ENCODE peak calls at places on chromosomes 11 and 22, in four cellular contexts. U, N, Y and I are unnamed samples.

GRCh38 chr11:35614949-35615569 is 3.2 kb upstream of the FJX1 start:
- DNase-seq in N (peak; percentile 31), Y (peak; percentile 39), U (peak; percentile 79), I (peak; percentile 60)

GRCh38 chr22:45131749-45132148 is 32.0 kb upstream of the NUP50 start:
- DNase-seq in Y (no peak), N (no peak), U (no peak), I (no peak)

GRCh38 chr22:28053871-28054621 is 135.0 kb upstream of the PITPNB start:
- DNase-seq in U (no peak), Y (no peak), N (peak; percentile 29), I (no peak)

GRCh38 chr22:18999416-18999815 is 63.3 kb upstream of the PRODH start:
- DNase-seq in Y (no peak), U (no peak), N (no peak), I (no peak)

GRCh38 chr11:27757953-27758352 is 57.7 kb upstream of the BDNF start:
- DNase-seq in U (no peak), N (peak; percentile 57), Y (no peak), I (peak; percentile 3)

GRCh38 chr11:14500181-14500651 is 605 bp upstream of the COPB1 start:
- DNase-seq in N (peak; percentile 82), U (peak; percentile 42), Y (peak; percentile 24), I (peak; percentile 40)

GRCh38 chr11:113874920-113875413 is 405 bp downstream of the USP28 start:
- DNase-seq in U (peak; percentile 48), Y (peak; percentile 39), N (no peak), I (peak; percentile 43)

GRCh38 chr11:27178859-27179258 is 138.2 kb downstream of the BBOX1 start:
- DNase-seq in N (no peak), Y (no peak), U (no peak), I (no peak)

GRCh38 chr11:44875056-44875455 is 75.6 kb downstream of the TP53I11 start:
- DNase-seq in N (no peak), U (no peak), Y (no peak), I (no peak)

GRCh38 chr11:66641834-66642233 is 3.3 kb downstream of the RBM4 start:
- DNase-seq in U (peak; percentile 52), Y (no peak), N (peak; percentile 53), I (no peak)

GRCh38 chr11:34053161-34053686 is 1.7 kb downstream of the CAPRIN1 start:
- DNase-seq in U (peak; percentile 63), Y (peak; percentile 84), N (peak; percentile 91), I (peak; percentile 70)

GRCh38 chr11:46291441-46292143 is 14.1 kb downstream of the CREB3L1 start:
- DNase-seq in U (no peak), Y (no peak), N (peak; percentile 90), I (no peak)

GRCh38 chr11:77019976-77020591 is 14.1 kb upstream of the B3GNT6 start:
- DNase-seq in Y (no peak), N (peak; percentile 41), U (peak; percentile 94), I (peak; percentile 66)

GRCh38 chr11:133134561-133135173 is 397.6 kb downstream of the OPCML start:
- DNase-seq in Y (peak; percentile 80), N (peak; percentile 50), U (peak; percentile 39), I (peak; percentile 40)

GRCh38 chr22:48872271-48873260 is 955.1 kb downstream of the BRD1 start:
- DNase-seq in N (no peak), U (no peak), Y (no peak), I (no peak)

GRCh38 chr22:47372111-47372581 is 609.7 kb downstream of the TBC1D22A start:
- DNase-seq in N (no peak), U (no peak), Y (no peak), I (no peak)

GRCh38 chr22:39622881-39623367 is 52.4 kb downstream of the CACNA1I start:
- DNase-seq in U (no peak), N (peak; percentile 48), Y (peak; percentile 75), I (peak; percentile 11)

GRCh38 chr11:67302571-67303131 is 679 bp upstream of the SSH3 start:
- DNase-seq in N (peak; percentile 37), Y (peak; percentile 78), U (peak; percentile 79), I (peak; percentile 21)

GRCh38 chr11:128498846-128499245 is 88.5 kb downstream of the ETS1 start:
- DNase-seq in N (peak; percentile 57), U (no peak), Y (no peak), I (no peak)

GRCh38 chr11:75635009-75635909 is 33.6 kb downstream of the MAP6 start:
- DNase-seq in Y (peak; percentile 14), U (no peak), N (peak; percentile 85), I (no peak)

GRCh38 chr22:23743303-23743705 is 7.6 kb downstream of the ZNF70 start:
- DNase-seq in N (no peak), U (no peak), Y (no peak), I (no peak)

GRCh38 chr11:100963375-100963774 is 166.2 kb downstream of the PGR start:
- DNase-seq in U (no peak), N (no peak), Y (no peak), I (no peak)

GRCh38 chr11:1310772-1311468 is 1.5 kb upstream of the TOLLIP start:
- DNase-seq in U (no peak), N (no peak), Y (no peak), I (no peak)

GRCh38 chr11:107856180-107856980 is 2.2 kb downstream of the SLC35F2 start:
- DNase-seq in U (no peak), Y (no peak), N (peak; percentile 4), I (no peak)

GRCh38 chr11:118921121-118921928 is 4.4 kb downstream of the BCL9L start:
- DNase-seq in N (peak; percentile 90), Y (peak; percentile 77), U (peak; percentile 88), I (peak; percentile 85)

GRCh38 chr11:117188620-117189081 is 10.1 kb downstream of the SIDT2 start:
- DNase-seq in U (no peak), N (no peak), Y (no peak), I (no peak)

GRCh38 chr22:19178065-19178658 is 374 bp downstream of the SLC25A1 start:
- DNase-seq in N (peak; percentile 73), Y (peak; percentile 83), U (no peak), I (peak; percentile 47)

GRCh38 chr11:66272600-66272999 is 4.2 kb downstream of the RAB1B start:
- DNase-seq in Y (no peak), U (no peak), N (no peak), I (no peak)

GRCh38 chr11:58786693-58787092 is 55.0 kb upstream of the GLYAT start:
- DNase-seq in N (peak; percentile 45), Y (no peak), U (no peak), I (no peak)

GRCh38 chr22:46775364-46775758 is 12.9 kb downstream of the TBC1D22A start:
- DNase-seq in Y (no peak), U (no peak), N (no peak), I (no peak)

GRCh38 chr22:41725510-41726110 is 26.3 kb downstream of the MEI1 start:
- DNase-seq in Y (no peak), N (no peak), U (peak; percentile 89), I (no peak)

GRCh38 chr11:118175031-118175531 is 1.4 kb downstream of the SCN2B start:
- DNase-seq in U (peak; percentile 99), N (peak; percentile 47), Y (no peak), I (peak; percentile 75)

GRCh38 chr11:105524286-105524685 is 85.6 kb upstream of the GRIA4 start:
- DNase-seq in Y (peak; percentile 2), U (no peak), N (no peak), I (no peak)

GRCh38 chr11:36455658-36456111 is 54.4 kb downstream of the TRAF6 start:
- DNase-seq in U (peak; percentile 93), N (peak; percentile 98), Y (peak; percentile 62), I (peak; percentile 97)

GRCh38 chr22:43365715-43366440 is 22.7 kb upstream of the SCUBE1 start:
- DNase-seq in N (no peak), U (no peak), Y (no peak), I (no peak)

GRCh38 chr22:43363580-43364435 is 20.6 kb upstream of the SCUBE1 start:
- DNase-seq in N (no peak), U (no peak), Y (peak; percentile 95), I (no peak)
- TF ChIP-seq EZH2 in N (no peak), U (no peak), Y (peak; percentile 59), I (no peak)

DNA sequence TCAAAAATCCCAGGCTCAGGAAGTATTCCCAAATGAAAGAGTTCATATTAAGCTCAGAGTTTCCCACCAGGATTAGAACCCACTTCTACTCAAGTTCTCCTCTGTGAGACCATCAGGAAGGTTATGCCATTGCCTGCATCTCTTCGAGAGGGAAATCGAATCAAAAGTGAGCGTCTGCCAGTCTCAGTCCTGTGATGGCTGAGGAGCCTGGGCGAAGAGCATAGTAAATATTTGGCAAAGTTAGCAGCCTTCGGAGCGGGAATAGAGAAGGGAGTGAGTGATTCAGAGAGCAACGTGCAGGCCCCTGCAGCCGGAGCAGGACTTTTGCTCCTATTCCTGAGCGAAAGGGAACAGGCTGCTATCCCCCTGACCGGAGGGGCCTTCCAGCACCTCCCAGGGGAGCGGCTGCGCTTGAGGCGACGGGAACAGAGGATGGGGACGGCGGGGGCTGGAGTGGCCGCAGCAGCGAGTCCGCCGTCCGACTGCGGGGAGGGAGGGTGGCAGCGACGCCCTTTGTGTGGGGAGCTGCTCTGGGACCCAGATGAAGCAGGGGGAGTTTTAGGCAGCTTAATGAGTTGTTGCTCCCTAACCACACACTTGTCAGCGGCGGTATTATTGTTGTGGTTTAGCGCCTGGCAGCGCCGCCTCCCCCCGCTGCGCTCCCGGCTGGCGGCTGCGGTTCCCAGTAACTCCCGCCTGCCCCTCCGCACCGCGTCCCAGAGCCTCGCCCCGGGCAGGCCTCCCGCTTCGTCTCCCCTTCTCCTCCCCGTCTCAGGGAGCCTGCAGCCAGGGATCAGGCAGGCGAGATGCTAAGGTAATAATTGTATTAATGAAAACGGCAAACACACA is 21.7 kb upstream of the NRGN start:
- DNase-seq in N (peak; percentile 50), U (no peak), Y (peak; percentile 73), I (peak; percentile 46)
- TF ChIP-seq EZH2 in N (peak; percentile 40), U (no peak), Y (no peak), I (no peak)

GRCh38 chr11:69985331-69985653 is 92.8 kb upstream of the ANO1 start:
- DNase-seq in N (no peak), Y (no peak), U (no peak), I (no peak)
- TF ChIP-seq EZH2 in N (no peak), Y (no peak), U (no peak), I (no peak)

GRCh38 chr11:120168108-120168959 is 30.4 kb upstream of the TRIM29 start:
- DNase-seq in N (peak; percentile 32), Y (no peak), U (peak; percentile 18), I (no peak)

GRCh38 chr11:120170741-120171261 is 32.9 kb upstream of the TRIM29 start:
- DNase-seq in N (no peak), U (no peak), Y (no peak), I (no peak)

GRCh38 chr11:120169981-120170698 is 32.2 kb upstream of the TRIM29 start:
- DNase-seq in Y (no peak), N (no peak), U (no peak), I (no peak)

GRCh38 chr11:120167659-120168058 is 29.7 kb upstream of the TRIM29 start:
- DNase-seq in N (no peak), Y (no peak), U (no peak), I (no peak)

DNA sequence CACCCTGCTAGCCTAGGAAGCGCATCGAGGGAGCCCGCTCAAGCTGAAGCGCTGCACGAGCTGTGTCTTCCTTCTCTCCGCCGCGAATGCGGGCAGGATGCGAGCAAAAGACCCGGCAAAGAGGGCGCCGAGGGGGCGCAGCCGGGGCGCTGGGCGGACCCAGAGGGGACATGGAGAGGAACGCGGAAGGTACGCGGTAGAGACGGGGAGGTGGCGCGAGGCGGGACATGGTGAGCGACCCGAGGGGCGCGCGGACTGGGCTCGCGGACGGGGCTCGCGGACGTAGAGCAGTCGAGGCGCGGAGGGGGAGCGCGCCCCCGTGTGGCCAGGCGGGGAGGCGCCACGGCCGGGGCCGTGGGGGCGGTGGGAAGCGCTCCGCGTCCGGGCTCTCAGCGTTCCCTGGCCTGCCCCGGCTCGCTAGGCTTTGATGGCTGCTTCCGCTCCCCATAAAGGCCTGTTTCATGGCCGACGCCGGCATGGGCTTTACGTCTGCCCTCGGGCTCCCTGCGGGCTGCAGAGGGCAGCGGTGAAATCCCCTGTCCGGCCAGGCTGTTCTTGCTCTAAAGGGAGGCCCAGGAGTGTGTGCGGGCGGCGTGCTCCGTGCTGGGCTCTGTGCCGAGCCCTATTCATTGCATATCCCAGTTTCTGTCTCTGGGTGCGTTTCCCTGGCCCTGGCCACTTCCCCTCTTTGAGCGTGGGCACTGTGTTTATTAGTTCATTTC is 31.2 kb upstream of the TRIM29 start:
- DNase-seq in U (no peak), N (peak; percentile 81), Y (peak; percentile 85), I (peak; percentile 82)
- TF ChIP-seq EZH2 in U (no peak), N (no peak), Y (peak; percentile 82), I (no peak)